ENCODE peak calls at places on chromosomes 2 and 18, in ten cellular contexts. Q, G, K, I, A, P, U, X, B and W are unnamed samples.

GRCh38 chr2:201911372-201911771 is 105.0 kb downstream of the CDK15 start:
- DNase-seq in G (no peak), B (no peak), P (no peak), Q (no peak), A (no peak), K (no peak), I (no peak), U (no peak), X (no peak), W (no peak)

GRCh38 chr2:140528982-140529381 is 1601.8 kb downstream of the LRP1B start:
- DNase-seq in G (no peak), U (no peak), A (no peak), X (no peak), K (no peak), I (no peak), P (no peak), Q (no peak), B (no peak), W (no peak)

GRCh38 chr2:152558174-152559091 is 158.8 kb downstream of the PRPF40A start:
- DNase-seq in A (no peak), B (no peak), Q (no peak), G (no peak), X (no peak), P (no peak), K (no peak), U (no peak), I (peak), W (peak)

GRCh38 chr2:201882353-201883095 is 76.2 kb downstream of the CDK15 start:
- DNase-seq in K (no peak), I (peak), Q (no peak), A (peak), U (no peak), X (no peak), B (no peak), P (no peak), G (no peak), W (no peak)

GRCh38 chr2:216328347-216328746 is 43.9 kb downstream of the MARCHF4 start:
- DNase-seq in K (peak), B (no peak), X (no peak), P (no peak), Q (no peak), I (no peak), A (no peak), U (no peak), G (no peak), W (no peak)

GRCh38 chr2:73931531-73932500 is 5.1 kb downstream of the DGUOK start:
- DNase-seq in G (no peak), A (no peak), K (no peak), Q (no peak), I (peak), B (no peak), X (no peak), U (no peak), P (no peak), W (no peak)

GRCh38 chr2:41854227-41854626 is 193.6 kb upstream of the PKDCC start:
- DNase-seq in U (no peak), Q (no peak), I (peak), K (no peak), P (no peak), X (no peak), G (no peak), B (no peak), A (no peak), W (no peak)

GRCh38 chr2:164840930-164841718 is 499 bp downstream of the COBLL1 start:
- DNase-seq in A (peak), Q (peak), G (peak), P (peak), I (peak), U (no peak), X (peak), K (peak), B (peak), W (no peak)

GRCh38 chr18:3597159-3597977 is 147.4 kb downstream of the TGIF1 start:
- DNase-seq in I (peak), Q (no peak), G (no peak), X (no peak), K (no peak), A (no peak), B (no peak), P (no peak), U (no peak), W (no peak)

DNA sequence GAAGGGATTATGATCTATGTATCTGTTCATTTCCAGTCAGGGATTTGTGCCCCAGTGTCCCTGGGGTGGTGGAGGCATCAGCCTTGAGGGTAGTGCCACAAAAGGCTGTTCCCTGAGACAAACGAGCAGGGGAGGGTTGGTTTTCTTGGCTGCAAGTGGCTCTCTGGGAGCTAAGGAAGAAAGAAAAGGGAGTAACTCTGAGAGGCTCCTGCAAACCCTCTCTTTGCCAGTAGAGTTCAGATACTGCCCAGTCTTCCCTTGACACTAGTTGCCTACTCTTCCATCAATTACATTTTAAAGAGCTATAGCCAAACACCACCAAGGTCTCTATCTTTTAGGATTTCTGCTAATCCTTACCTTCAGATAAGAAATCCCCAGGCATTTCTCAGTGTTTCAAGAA is 18.5 kb upstream of the KCTD1 start:
- DNase-seq in I (no peak), Q (no peak), B (no peak), G (no peak), A (no peak), X (no peak), P (no peak), U (no peak), K (no peak), W (no peak)
- TF ChIP-seq CTCF in I (no peak), Q (no peak), B (no peak), G (no peak), A (no peak), X (no peak), P (no peak), U (peak), K (no peak), W (no peak)

GRCh38 chr2:60534034-60534393 is 19.4 kb downstream of the BCL11A start:
- DNase-seq in Q (no peak), I (no peak), U (no peak), G (no peak), P (no peak), X (no peak), B (no peak), K (no peak), A (no peak), W (no peak)
- TF ChIP-seq CTCF in Q (no peak), I (no peak), U (peak), G (no peak), P (no peak), X (no peak), B (peak), K (no peak), A (no peak), W (no peak)

GRCh38 chr2:12317286-12317685 is 399.4 kb upstream of the TRIB2 start:
- DNase-seq in I (no peak), A (no peak), K (no peak), X (no peak), G (no peak), U (no peak), Q (no peak), P (no peak), B (no peak), W (no peak)

GRCh38 chr2:12318427-12319057 is 398.2 kb upstream of the TRIB2 start:
- DNase-seq in U (no peak), A (no peak), Q (no peak), B (peak), G (no peak), I (peak), P (no peak), K (no peak), X (no peak), W (no peak)

GRCh38 chr2:12320027-12320734 is 396.6 kb upstream of the TRIB2 start:
- DNase-seq in I (peak), Q (no peak), K (no peak), G (no peak), B (no peak), X (no peak), A (no peak), P (no peak), U (no peak), W (no peak)

GRCh38 chr2:12316464-12316863 is 400.3 kb upstream of the TRIB2 start:
- DNase-seq in K (no peak), B (no peak), I (no peak), A (no peak), G (no peak), U (no peak), P (no peak), Q (no peak), X (no peak), W (no peak)

GRCh38 chr2:12317853-12318426 is 398.8 kb upstream of the TRIB2 start:
- DNase-seq in X (no peak), A (no peak), B (peak), P (no peak), U (no peak), K (no peak), I (peak), G (no peak), Q (no peak), W (peak)
- TF ChIP-seq CTCF in X (no peak), A (no peak), B (no peak), P (no peak), U (no peak), K (no peak), I (no peak), G (no peak), Q (no peak), W (no peak)

GRCh38 chr2:33030326-33030725 is 83.6 kb downstream of the LTBP1 start:
- DNase-seq in A (no peak), K (no peak), G (no peak), B (no peak), X (no peak), U (no peak), P (no peak), I (no peak), Q (no peak), W (no peak)

GRCh38 chr2:33029459-33029858 is 82.7 kb downstream of the LTBP1 start:
- DNase-seq in Q (no peak), P (no peak), K (no peak), G (no peak), B (no peak), U (no peak), X (no peak), I (no peak), A (no peak), W (no peak)

GRCh38 chr2:33034784-33035183 is 88.0 kb downstream of the LTBP1 start:
- DNase-seq in K (no peak), I (no peak), A (no peak), B (no peak), X (no peak), Q (peak), G (no peak), P (no peak), U (no peak), W (no peak)

GRCh38 chr2:33032245-33032644 is 85.5 kb downstream of the LTBP1 start:
- DNase-seq in I (no peak), K (no peak), X (no peak), Q (no peak), G (no peak), P (no peak), U (no peak), A (no peak), B (no peak), W (no peak)

DNA sequence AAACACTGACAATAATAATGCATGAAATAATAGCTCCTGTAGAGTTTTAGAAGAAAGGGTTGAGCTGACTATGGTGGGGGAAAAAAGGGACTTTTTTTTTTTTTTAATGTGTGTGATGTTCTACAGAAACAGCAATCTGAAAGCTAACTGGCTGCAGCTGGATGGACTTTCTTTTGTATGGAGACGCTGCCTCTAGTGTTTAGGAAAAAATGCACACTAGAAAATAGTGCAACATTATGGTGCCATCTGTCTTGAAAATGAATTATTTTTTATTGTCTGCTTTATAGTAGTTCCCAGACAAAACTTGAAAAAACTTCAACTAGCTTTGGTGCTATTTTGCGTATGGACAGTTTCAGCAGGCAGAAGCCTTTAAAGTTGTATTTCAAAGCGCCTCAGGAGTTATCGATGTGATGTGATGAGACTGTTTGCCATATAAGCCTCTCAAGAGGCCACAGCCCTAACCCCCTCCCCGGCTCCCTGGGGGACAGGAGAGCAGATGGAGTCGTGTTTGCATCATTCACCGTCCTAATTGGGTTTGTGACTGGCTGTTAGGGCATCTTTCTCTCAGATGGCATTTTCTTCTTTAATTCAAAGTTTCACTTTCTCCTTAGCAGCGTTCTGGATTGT is 86.9 kb downstream of the LTBP1 start:
- DNase-seq in A (peak), B (no peak), X (no peak), P (no peak), U (no peak), G (no peak), Q (no peak), I (peak), K (peak), W (peak)
- TF ChIP-seq CTCF in A (peak), B (peak), X (no peak), P (peak), U (peak), G (peak), Q (peak), I (peak), K (peak), W (peak)

GRCh38 chr2:109349555-109350430 is 220.8 kb downstream of the SH3RF3 start:
- DNase-seq in B (no peak), U (no peak), I (no peak), G (no peak), P (no peak), Q (no peak), A (no peak), X (no peak), K (no peak), W (no peak)

GRCh38 chr2:109352898-109353689 is 224.1 kb downstream of the SH3RF3 start:
- DNase-seq in I (no peak), U (no peak), B (no peak), K (no peak), X (no peak), G (no peak), Q (no peak), P (no peak), A (no peak), W (no peak)

GRCh38 chr2:109350526-109350925 is 221.5 kb downstream of the SH3RF3 start:
- DNase-seq in B (no peak), K (no peak), A (no peak), I (no peak), G (no peak), P (no peak), U (no peak), Q (no peak), X (no peak), W (no peak)

GRCh38 chr2:109352066-109352897 is 223.3 kb downstream of the SH3RF3 start:
- DNase-seq in X (no peak), G (no peak), A (no peak), K (no peak), B (no peak), Q (no peak), I (no peak), U (no peak), P (no peak), W (no peak)

DNA sequence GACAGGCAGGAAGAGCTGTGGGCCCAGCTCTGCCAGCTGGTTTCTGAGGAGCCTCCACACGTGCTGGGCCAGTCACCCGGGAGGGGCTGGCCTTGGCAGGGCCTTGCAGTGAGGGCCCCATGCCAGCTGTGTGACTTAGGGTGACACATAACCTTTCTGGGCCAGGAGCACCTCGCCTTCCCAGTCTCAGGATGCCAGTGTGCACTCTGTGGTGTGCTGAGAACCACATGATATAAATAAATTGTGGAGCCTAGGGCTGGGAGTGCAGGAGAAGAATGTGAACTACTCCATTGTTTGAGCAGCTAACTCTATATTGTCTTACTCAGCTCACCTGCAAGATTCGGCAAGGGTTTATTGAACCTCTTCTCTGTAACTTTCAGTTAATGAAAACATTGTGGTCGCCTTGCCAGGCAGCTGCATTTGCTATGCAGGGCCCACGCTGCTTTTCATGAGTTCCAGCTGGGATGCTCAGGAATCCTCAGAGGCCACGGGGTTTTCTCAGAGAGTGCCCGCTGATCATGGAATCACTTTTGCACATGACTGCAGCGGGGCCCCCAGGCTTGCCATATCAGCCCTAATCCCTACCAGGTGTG is 222.3 kb downstream of the SH3RF3 start:
- DNase-seq in B (peak), X (no peak), Q (peak), U (no peak), I (peak), G (peak), P (no peak), A (no peak), K (no peak), W (peak)
- TF ChIP-seq CTCF in B (no peak), X (no peak), Q (no peak), U (no peak), I (no peak), G (no peak), P (no peak), A (no peak), K (no peak), W (no peak)

GRCh38 chr2:207504513-207505171 is 25.1 kb upstream of the CREB1 start:
- DNase-seq in K (no peak), B (no peak), I (peak), X (no peak), A (peak), U (no peak), G (peak), P (no peak), Q (no peak), W (no peak)
- TF ChIP-seq CTCF in K (no peak), B (no peak), I (no peak), X (no peak), A (no peak), U (no peak), G (no peak), P (no peak), Q (no peak), W (no peak)

DNA sequence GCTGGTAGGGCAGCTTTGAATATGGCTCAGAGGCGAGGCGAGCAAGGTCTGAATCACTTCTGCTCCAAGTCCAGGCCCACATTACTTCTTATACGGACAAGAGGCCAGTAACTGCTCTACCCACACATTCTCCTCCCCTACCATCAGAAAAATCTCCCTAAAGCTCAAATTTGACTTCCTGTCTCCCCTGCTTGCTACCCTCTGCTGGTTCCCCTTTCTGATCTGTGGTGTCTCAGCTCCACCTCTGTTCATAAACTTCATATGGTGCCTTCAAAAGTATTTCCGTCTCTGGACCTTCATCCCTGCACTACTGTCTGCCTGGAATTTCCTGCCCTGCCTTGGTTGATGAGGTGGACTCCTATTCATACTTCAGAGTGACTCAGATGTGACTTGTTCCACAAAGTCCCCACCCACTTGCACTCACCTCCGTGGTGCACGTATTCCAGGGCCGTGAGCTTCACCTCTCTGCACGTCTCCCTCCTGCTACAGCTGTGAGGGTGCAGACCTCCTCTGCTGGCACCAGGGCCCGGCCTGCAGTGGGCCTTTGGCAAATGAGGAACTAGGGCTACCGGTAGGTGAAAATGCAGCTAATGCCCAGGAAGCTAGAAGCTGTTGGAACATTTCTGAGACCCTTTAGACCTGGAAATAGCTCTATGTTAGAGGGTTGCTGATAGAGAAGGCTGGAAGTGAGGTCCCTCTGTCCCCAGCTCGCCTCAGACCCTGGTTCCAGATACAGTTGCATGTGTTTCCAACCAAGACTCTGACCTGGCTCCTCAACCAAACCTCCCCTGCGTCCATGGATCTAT is 24.6 kb upstream of the KCMF1 start:
- DNase-seq in B (peak), K (peak), I (peak), U (peak), P (peak), G (no peak), X (peak), A (no peak), Q (no peak), W (no peak)
- TF ChIP-seq CTCF in B (no peak), K (peak), I (peak), U (peak), P (no peak), G (no peak), X (no peak), A (no peak), Q (no peak), W (no peak)

GRCh38 chr18:55093808-55094207 is 134.5 kb upstream of the CCDC68 start:
- DNase-seq in I (no peak), P (no peak), G (no peak), X (no peak), K (no peak), B (no peak), Q (no peak), A (no peak), U (no peak), W (no peak)

GRCh38 chr18:55100817-55101457 is 141.7 kb upstream of the CCDC68 start:
- DNase-seq in B (no peak), X (no peak), K (no peak), U (no peak), Q (no peak), A (no peak), I (peak), P (peak), G (no peak), W (no peak)

GRCh38 chr18:55096261-55097026 is 137.2 kb upstream of the CCDC68 start:
- DNase-seq in Q (no peak), G (no peak), K (peak), A (no peak), I (peak), B (peak), P (peak), U (peak), X (no peak), W (peak)

GRCh38 chr18:55095579-55095978 is 136.3 kb upstream of the CCDC68 start:
- DNase-seq in K (no peak), A (no peak), B (no peak), X (no peak), I (no peak), U (no peak), G (no peak), Q (no peak), P (no peak), W (no peak)

DNA sequence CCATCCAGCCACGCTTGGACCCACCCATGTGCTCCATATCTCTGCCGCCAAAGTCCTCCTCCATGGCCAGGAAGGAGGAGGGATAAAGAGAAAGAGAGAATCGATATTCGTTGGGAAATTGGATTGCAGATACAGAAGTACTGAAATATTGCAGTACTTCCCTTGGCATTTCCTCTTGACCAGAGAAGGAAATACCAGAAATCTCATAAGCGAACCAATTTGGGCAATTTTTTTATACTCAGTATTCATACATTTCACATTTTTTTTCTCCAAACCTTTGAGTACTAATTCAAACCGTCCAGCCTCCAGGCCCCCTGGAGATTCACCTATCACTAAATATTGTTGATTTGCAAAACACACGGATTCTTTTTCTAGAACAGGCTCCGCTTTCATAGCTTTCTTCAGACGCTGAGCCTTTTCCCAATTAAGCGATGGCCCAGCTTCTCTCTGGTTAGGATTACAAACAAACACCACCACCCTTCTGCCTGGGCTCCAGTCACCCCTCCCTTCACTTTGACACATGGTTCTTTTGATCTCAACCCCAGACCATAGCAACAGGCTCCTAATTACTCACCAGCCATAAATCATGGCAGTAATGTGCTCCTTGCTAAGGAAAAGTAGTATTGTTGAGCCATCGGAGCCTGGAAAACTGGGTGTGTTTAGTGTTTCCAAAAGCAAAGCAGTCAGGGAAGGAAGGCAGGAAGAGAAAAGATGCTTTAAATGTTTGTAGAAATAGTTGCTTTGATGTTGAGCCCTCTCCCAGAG is 138.3 kb upstream of the CCDC68 start:
- DNase-seq in Q (no peak), A (peak), I (no peak), G (no peak), K (peak), U (no peak), B (no peak), P (no peak), X (no peak), W (no peak)
- TF ChIP-seq CTCF in Q (no peak), A (no peak), I (no peak), G (no peak), K (no peak), U (no peak), B (no peak), P (no peak), X (no peak), W (no peak)

GRCh38 chr2:37415128-37415817 is 70.8 kb downstream of the QPCT start:
- DNase-seq in K (peak), B (no peak), G (no peak), Q (no peak), I (peak), U (no peak), A (no peak), P (no peak), X (no peak), W (no peak)
- TF ChIP-seq CTCF in K (peak), B (no peak), G (no peak), Q (no peak), I (peak), U (no peak), A (no peak), P (peak), X (no peak), W (peak)